ENCODE peak calls at places on chromosomes 11 and 22, in eight cellular contexts. O, X, E, A, L, T, M and S are unnamed samples.

GRCh38 chr11:119107538-119108150 is 500 bp downstream of the C2CD2L start:
- DNase-seq in X (no peak), E (no peak), O (peak; percentile 49), M (no peak), L (peak; percentile 47), T (no peak), A (no peak), S (no peak)

GRCh38 chr11:112364962-112365481 is 104.4 kb upstream of the PLET1 start:
- DNase-seq in A (no peak), O (peak; percentile 60), T (no peak), L (no peak), E (peak; percentile 46), X (no peak), M (peak; percentile 92), S (no peak)

GRCh38 chr11:44876923-44877322 is 73.8 kb downstream of the TP53I11 start:
- DNase-seq in A (no peak), E (no peak), O (no peak), L (no peak), X (no peak), M (no peak), T (no peak), S (no peak)

GRCh38 chr11:94895451-94895850 is 77.9 kb downstream of the CWC15 start:
- DNase-seq in E (no peak), O (no peak), X (no peak), M (no peak), T (no peak), A (no peak), L (no peak), S (no peak)

GRCh38 chr22:23831781-23832180 is 7.0 kb downstream of the DERL3 start:
- DNase-seq in X (no peak), T (no peak), E (no peak), O (no peak), L (no peak), A (no peak), M (no peak), S (no peak)

GRCh38 chr22:29780781-29781676 is 13.9 kb downstream of the UQCR10 start:
- DNase-seq in L (no peak), A (no peak), O (peak; percentile 90), X (no peak), T (no peak), M (peak; percentile 78), E (no peak), S (no peak)

GRCh38 chr11:21861314-21861713 is 331.6 kb upstream of the ANO5 start:
- DNase-seq in O (no peak), A (no peak), M (no peak), E (no peak), X (no peak), T (no peak), L (no peak), S (no peak)

GRCh38 chr11:102546923-102547471 is 16.4 kb upstream of the MMP7 start:
- DNase-seq in E (no peak), X (no peak), M (no peak), A (no peak), L (no peak), O (no peak), T (no peak), S (no peak)

GRCh38 chr22:30830907-30831306 is 136.2 kb downstream of the OSBP2 start:
- DNase-seq in L (no peak), E (peak; percentile 59), O (peak; percentile 87), A (no peak), M (peak; percentile 57), T (no peak), X (no peak), S (no peak)

GRCh38 chr22:21902296-21903087 is 35.0 kb upstream of the MAPK1 start:
- DNase-seq in M (no peak), L (no peak), T (no peak), A (no peak), X (no peak), E (no peak), O (no peak), S (no peak)

GRCh38 chr11:87352759-87353707 is 315.3 kb downstream of the TMEM135 start:
- DNase-seq in L (peak; percentile 97), O (peak; percentile 92), M (peak; percentile 10), X (peak; percentile 79), E (peak; percentile 66), T (peak; percentile 99), A (peak; percentile 80), S (peak; percentile 66)

GRCh38 chr11:120513436-120514315 is 2.1 kb downstream of the GRIK4 start:
- DNase-seq in M (no peak), E (peak; percentile 10), A (no peak), T (no peak), L (no peak), O (no peak), X (no peak), S (no peak)

GRCh38 chr11:118922745-118923627 is 2.7 kb downstream of the BCL9L start:
- DNase-seq in O (no peak), L (no peak), A (no peak), E (no peak), X (no peak), M (no peak), T (peak; percentile 45), S (no peak)

GRCh38 chr11:1837171-1838076 is 1.4 kb upstream of the TNNI2 start:
- DNase-seq in A (no peak), T (peak; percentile 90), O (peak; percentile 82), X (peak; percentile 74), E (peak; percentile 59), M (no peak), L (peak; percentile 91), S (no peak)

GRCh38 chr22:38782402-38783094 is 11.4 kb downstream of the DNAL4 start:
- DNase-seq in X (no peak), M (no peak), T (no peak), A (no peak), O (peak; percentile 65), E (no peak), L (peak; percentile 42), S (no peak)

GRCh38 chr11:97345031-97345430 is 955.2 kb downstream of the JRKL start:
- DNase-seq in E (no peak), M (no peak), O (no peak), T (no peak), X (no peak), A (no peak), L (no peak), S (no peak)

GRCh38 chr11:1241706-1242105 is 18.8 kb downstream of the MUC5B start:
- DNase-seq in M (no peak), E (no peak), A (no peak), X (no peak), L (no peak), O (no peak), T (no peak), S (no peak)

GRCh38 chr11:96246718-96247540 is 96.1 kb downstream of the MAML2 start:
- DNase-seq in A (no peak), T (no peak), E (no peak), O (peak; percentile 32), L (no peak), M (no peak), X (no peak), S (no peak)

GRCh38 chr11:10930224-10930960 is 72.5 kb upstream of the ZBED5 start:
- DNase-seq in A (no peak), O (no peak), T (no peak), E (no peak), L (no peak), X (peak; percentile 15), M (no peak), S (no peak)

GRCh38 chr11:78109011-78109685 is 29.5 kb upstream of the NDUFC2 start:
- DNase-seq in O (no peak), L (no peak), T (no peak), X (no peak), E (no peak), A (no peak), M (no peak), S (no peak)

GRCh38 chr11:88555018-88555828 is 217.7 kb upstream of the CTSC start:
- DNase-seq in A (no peak), E (no peak), L (no peak), M (peak; percentile 97), X (no peak), T (no peak), O (peak; percentile 69), S (no peak)

GRCh38 chr11:34086554-34087278 is 18.7 kb upstream of the NAT10 start:
- DNase-seq in L (no peak), O (no peak), M (no peak), E (no peak), A (no peak), X (no peak), T (no peak), S (no peak)

GRCh38 chr11:36161572-36161971 is 127.7 kb downstream of the COMMD9 start:
- DNase-seq in E (no peak), X (no peak), M (no peak), L (no peak), O (no peak), A (no peak), T (no peak), S (no peak)

GRCh38 chr22:46070215-46070721 is 80.1 kb upstream of the PPARA start:
- DNase-seq in T (peak; percentile 74), O (peak; percentile 55), M (no peak), A (no peak), L (peak; percentile 42), X (no peak), E (peak; percentile 70), S (no peak)

GRCh38 chr11:68338041-68338800 is 25.8 kb downstream of the LRP5 start:
- DNase-seq in A (no peak), X (no peak), M (no peak), T (no peak), L (no peak), E (no peak), O (peak; percentile 82), S (no peak)

GRCh38 chr11:36141161-36141560 is 148.1 kb downstream of the COMMD9 start:
- DNase-seq in T (no peak), A (no peak), M (no peak), X (no peak), E (no peak), L (peak; percentile 6), O (no peak), S (no peak)

GRCh38 chr11:69075421-69076128 is 26.8 kb downstream of the TPCN2 start:
- DNase-seq in X (no peak), E (peak; percentile 81), A (no peak), T (no peak), O (peak; percentile 95), M (peak; percentile 81), L (no peak), S (no peak)

GRCh38 chr11:17601206-17602075 is 54.4 kb downstream of the OTOG start:
- DNase-seq in X (no peak), T (no peak), A (no peak), M (no peak), E (no peak), O (peak; percentile 13), L (peak; percentile 60), S (no peak)